ENCODE peak calls at places on chromosomes 2 and 18, in six cellular contexts. Y is body of pancreas, J is GM13976, P is gastrocnemius medialis, L is astrocyte of the spinal cord, Z is pancreas. T is an unnamed sample.

GRCh38 chr18:44869533-44869932 is 188.8 kb downstream of the SETBP1 start:
- DNase-seq in P (no peak), Y (no peak), Z (no peak), J (no peak), L (no peak), T (no peak)

GRCh38 chr2:68060652-68061051 is 2.2 kb downstream of the C1D start:
- DNase-seq in P (no peak), J (no peak), Z (no peak), Y (no peak), L (no peak), T (no peak)

GRCh38 chr18:41073372-41073954 is 881.6 kb upstream of the PIK3C3 start:
- DNase-seq in Z (no peak), J (no peak), P (no peak), Y (no peak), L (peak), T (no peak)

GRCh38 chr2:16817305-16818202 is 151.9 kb upstream of the CYRIA start:
- DNase-seq in J (no peak), P (no peak), Y (no peak), L (no peak), Z (no peak), T (no peak)

GRCh38 chr2:85976106-85976920 is 87.5 kb upstream of the ST3GAL5 start:
- DNase-seq in J (no peak), L (no peak), Y (no peak), Z (no peak), P (no peak), T (no peak)

GRCh38 chr2:68709421-68709911 is 25.1 kb upstream of the ARHGAP25 start:
- DNase-seq in Y (no peak), Z (no peak), L (peak), P (no peak), J (no peak), T (no peak)

GRCh38 chr2:125004091-125004800 is 979.2 kb downstream of the CNTNAP5 start:
- DNase-seq in J (no peak), L (peak), Z (no peak), Y (no peak), P (no peak), T (no peak)

GRCh38 chr2:33451214-33451613 is 25.2 kb upstream of the RASGRP3 start:
- DNase-seq in P (no peak), L (no peak), Z (no peak), J (no peak), Y (no peak), T (no peak)

GRCh38 chr2:84792856-84793522 is 87.9 kb downstream of the TRABD2A start:
- DNase-seq in Z (no peak), L (peak), J (no peak), P (no peak), Y (no peak), T (no peak)

GRCh38 chr2:12676771-12677170 is 40.0 kb upstream of the TRIB2 start:
- DNase-seq in L (no peak), P (no peak), Y (no peak), Z (no peak), J (no peak), T (no peak)

GRCh38 chr2:129058981-129059380 is 740.3 kb upstream of the HS6ST1 start:
- DNase-seq in P (no peak), L (no peak), Z (no peak), Y (no peak), J (no peak), T (no peak)

GRCh38 chr2:37776487-37776886 is 105.0 kb upstream of the CDC42EP3 start:
- DNase-seq in P (no peak), Y (no peak), J (no peak), L (peak), Z (no peak), T (no peak)

GRCh38 chr18:59631583-59632181 is 65.5 kb downstream of the CCBE1 start:
- DNase-seq in Z (no peak), P (no peak), Y (no peak), J (peak), L (peak), T (peak)

GRCh38 chr2:80548469-80548868 is 243.9 kb upstream of the LRRTM1 start:
- DNase-seq in Z (no peak), L (no peak), Y (no peak), P (no peak), J (no peak), T (no peak)

GRCh38 chr2:54549912-54550518 is 93.9 kb downstream of the SPTBN1 start:
- DNase-seq in Y (no peak), P (no peak), L (no peak), Z (peak), J (no peak), T (no peak)

GRCh38 chr18:55322176-55322735 is 265.7 kb downstream of the TCF4 start:
- DNase-seq in L (peak), Z (peak), Y (peak), P (peak), J (peak), T (peak)
- TF ChIP-seq CTCF in L (no peak), Z (no peak), Y (no peak), P (no peak), J (no peak), T (no peak)

GRCh38 chr2:46858697-46859080 is 56.9 kb downstream of the MCFD2 start:
- DNase-seq in Y (no peak), P (no peak), J (no peak), Z (no peak), L (peak), T (no peak)
- TF ChIP-seq CTCF in Y (no peak), P (no peak), J (no peak), Z (no peak), L (no peak), T (no peak)

GRCh38 chr2:71224935-71225334 is 2.0 kb downstream of the PAIP2B start:
- DNase-seq in Z (no peak), J (no peak), Y (no peak), P (no peak), L (no peak), T (no peak)

GRCh38 chr2:71224457-71224856 is 2.4 kb downstream of the PAIP2B start:
- DNase-seq in J (no peak), P (no peak), Y (peak), L (no peak), Z (no peak), T (no peak)

GRCh38 chr2:71223767-71224333 is 3.1 kb downstream of the PAIP2B start:
- DNase-seq in J (no peak), P (peak), Z (peak), L (peak), Y (peak), T (no peak)

GRCh38 chr2:71226391-71226964 is 425 bp downstream of the PAIP2B start:
- DNase-seq in Y (peak), Z (peak), L (no peak), J (no peak), P (peak), T (no peak)

GRCh38 chr2:71226965-71227560 is at the start of gene PAIP2B:
- DNase-seq in Y (peak), L (peak), Z (peak), P (peak), J (peak), T (peak)
- TF ChIP-seq CTCF in Y (no peak), L (no peak), Z (no peak), P (no peak), J (no peak), T (no peak)

GRCh38 chr2:73114273-73114867 is 1.6 kb upstream of the RAB11FIP5 start:
- DNase-seq in P (no peak), L (no peak), J (no peak), Y (no peak), Z (no peak), T (no peak)

GRCh38 chr2:73112026-73112912 is 479 bp downstream of the RAB11FIP5 start:
- DNase-seq in Z (peak), Y (peak), L (peak), P (no peak), J (no peak), T (peak)

GRCh38 chr2:73111300-73112025 is 1.3 kb downstream of the RAB11FIP5 start:
- DNase-seq in J (no peak), P (peak), Y (peak), L (peak), Z (no peak), T (no peak)

GRCh38 chr2:73113634-73113958 is 848 bp upstream of the RAB11FIP5 start:
- DNase-seq in Y (no peak), P (no peak), L (no peak), J (no peak), Z (no peak), T (no peak)

GRCh38 chr2:73112913-73113633 is at the start of gene RAB11FIP5:
- DNase-seq in J (peak), Y (peak), L (peak), P (peak), Z (peak), T (peak)
- TF ChIP-seq CTCF in J (no peak), Y (no peak), L (no peak), P (peak), Z (no peak), T (no peak)

GRCh38 chr2:159855153-159856140 is 57.4 kb upstream of the CD302 start:
- DNase-seq in L (peak), Y (no peak), J (no peak), P (no peak), Z (no peak), T (no peak)
- TF ChIP-seq CTCF in L (no peak), Y (no peak), J (no peak), P (no peak), Z (no peak), T (no peak)

GRCh38 chr2:145751634-145752033 is 1231.7 kb upstream of the ZEB2 start:
- DNase-seq in P (peak), J (peak), Z (no peak), Y (no peak), L (peak), T (peak)

GRCh38 chr2:145751155-145751554 is 1231.2 kb upstream of the ZEB2 start:
- DNase-seq in P (no peak), Z (no peak), L (no peak), J (no peak), Y (no peak), T (no peak)

GRCh38 chr2:145753209-145753608 is 1233.3 kb upstream of the ZEB2 start:
- DNase-seq in J (no peak), L (no peak), Z (no peak), P (no peak), Y (no peak), T (no peak)

GRCh38 chr2:145750617-145751016 is 1230.7 kb upstream of the ZEB2 start:
- DNase-seq in J (no peak), L (no peak), P (no peak), Y (no peak), Z (no peak), T (no peak)

DNA sequence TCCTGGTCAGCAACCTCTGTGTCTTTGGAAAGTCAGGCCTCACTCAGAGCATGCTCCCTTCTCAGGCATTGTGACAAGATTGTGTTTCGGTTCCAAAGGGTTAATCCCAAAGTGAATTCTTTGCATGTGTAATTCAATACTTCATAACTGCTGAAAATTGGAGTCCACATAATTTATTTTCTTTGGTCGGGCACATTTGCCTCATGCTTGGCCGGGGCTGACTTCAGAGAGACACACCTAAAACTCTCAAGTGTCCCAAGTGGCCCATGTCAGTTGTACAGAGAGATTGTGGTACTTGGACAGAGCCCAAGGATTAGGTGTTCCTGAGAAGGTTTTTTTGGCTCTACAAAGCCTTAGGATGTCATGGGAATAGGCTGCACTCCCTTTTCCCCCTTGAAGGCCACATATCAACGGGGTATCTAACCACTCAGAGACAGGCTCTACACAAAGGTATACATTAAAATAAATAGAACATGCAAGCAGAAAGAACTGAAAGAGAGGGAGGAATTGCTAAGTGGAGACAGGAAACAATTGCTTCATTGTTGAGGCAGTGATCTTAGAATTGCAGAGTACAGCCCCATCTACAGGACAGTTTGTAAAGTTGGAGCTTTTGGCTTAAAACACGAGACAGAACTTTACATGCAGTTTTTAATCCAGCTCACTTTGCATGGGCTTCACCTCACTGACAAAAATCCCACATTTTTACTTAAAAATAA is 1232.3 kb upstream of the ZEB2 start:
- DNase-seq in P (no peak), Y (peak), L (peak), J (peak), Z (no peak), T (peak)
- TF ChIP-seq CTCF in P (peak), Y (peak), L (peak), J (peak), Z (peak), T (peak)

GRCh38 chr2:3741867-3742602 is 38.7 kb downstream of the DCDC2C start:
- DNase-seq in L (no peak), P (no peak), Z (no peak), Y (no peak), J (no peak), T (no peak)
- TF ChIP-seq CTCF in L (no peak), P (no peak), Z (no peak), Y (no peak), J (no peak), T (no peak)

DNA sequence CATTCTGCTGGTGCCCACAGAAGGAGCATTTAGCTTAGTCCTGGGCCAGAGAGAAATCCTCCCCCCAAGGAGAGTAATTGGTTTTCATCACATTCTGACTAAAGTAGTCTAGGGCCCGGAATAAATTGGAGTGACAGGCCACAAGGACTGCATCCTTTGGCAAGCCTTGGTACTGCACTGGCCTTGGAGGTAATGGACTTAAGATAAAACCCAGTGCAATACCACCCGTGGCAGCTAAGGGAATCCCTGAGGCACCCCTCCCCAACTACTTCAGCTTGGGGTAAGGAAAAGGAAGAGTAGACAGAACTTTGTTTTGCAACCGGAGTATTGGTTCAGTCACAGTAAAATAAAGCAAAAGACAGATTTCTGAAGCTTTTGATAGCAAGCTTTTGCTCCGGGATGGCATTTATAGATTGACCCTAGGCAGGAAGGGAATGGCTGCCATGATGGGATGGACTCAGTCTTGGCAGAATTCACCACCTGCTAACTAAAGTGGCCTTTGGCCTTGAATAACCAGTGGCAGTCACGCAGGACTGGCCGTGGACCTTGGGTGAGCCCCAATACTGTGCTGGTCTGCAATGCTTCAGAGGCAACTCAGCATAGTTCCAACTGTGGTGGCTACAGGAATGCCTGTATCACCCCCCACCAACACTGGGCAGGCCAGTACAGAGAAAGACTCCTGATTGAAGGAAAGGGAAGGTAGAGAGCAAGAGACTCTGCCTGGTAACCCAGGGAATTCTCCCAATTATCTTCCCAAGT is 14.1 kb downstream of the ORC4 start:
- DNase-seq in P (no peak), L (no peak), Z (no peak), Y (no peak), J (no peak), T (no peak)
- TF ChIP-seq CTCF in P (no peak), L (no peak), Z (no peak), Y (no peak), J (no peak), T (no peak)

GRCh38 chr2:42073739-42074138 is 25.9 kb downstream of the PKDCC start:
- DNase-seq in Y (no peak), L (no peak), J (no peak), P (no peak), Z (no peak), T (no peak)

GRCh38 chr2:42079737-42080287 is 32.0 kb downstream of the PKDCC start:
- DNase-seq in J (no peak), P (no peak), L (no peak), Y (no peak), Z (no peak), T (no peak)

GRCh38 chr2:42076357-42076921 is 28.6 kb downstream of the PKDCC start:
- DNase-seq in Y (no peak), J (no peak), L (no peak), P (no peak), Z (no peak), T (no peak)

GRCh38 chr2:42074661-42075060 is 26.8 kb downstream of the PKDCC start:
- DNase-seq in J (no peak), L (no peak), P (no peak), Z (no peak), Y (no peak), T (no peak)

DNA sequence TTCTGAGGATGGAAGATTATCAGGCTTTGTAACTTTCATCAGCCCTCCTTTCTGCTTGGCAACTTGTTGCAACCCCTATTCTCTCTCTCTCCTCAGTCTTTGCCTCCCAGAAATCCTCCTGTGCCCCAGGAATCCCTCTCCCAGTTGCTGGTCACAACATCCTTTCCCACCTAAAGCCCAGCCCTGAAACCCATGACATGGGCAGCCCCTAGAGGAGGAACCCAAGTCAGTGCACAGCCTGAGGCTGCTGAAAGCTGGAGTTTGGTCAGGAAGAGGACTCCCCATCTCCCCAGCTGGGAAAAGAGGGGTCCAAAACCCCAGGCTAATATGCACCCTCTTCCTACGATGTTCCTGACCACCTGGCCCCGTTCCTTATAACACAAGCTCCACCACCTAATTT is 29.5 kb downstream of the PKDCC start:
- DNase-seq in Z (no peak), J (no peak), Y (no peak), P (no peak), L (no peak), T (no peak)
- TF ChIP-seq CTCF in Z (no peak), J (no peak), Y (no peak), P (no peak), L (no peak), T (peak)

T was measured in GM13977.